ENCODE peak calls at places on chromosomes 16 and 17, in five cellular contexts. D, C, F, Q and L are unnamed samples.

GRCh38 chr17:40069751-40070643 is 7.2 kb downstream of the THRA start:
- DNase-seq in D (no peak), C (no peak), F (no peak), Q (no peak), L (no peak)

GRCh38 chr16:12798846-12799245 is 4.8 kb downstream of the CPPED1 start:
- DNase-seq in D (no peak), C (no peak), F (no peak), Q (no peak), L (no peak)

GRCh38 chr16:67000384-67001158 is 12.2 kb downstream of the CES4A start:
- DNase-seq in D (peak; percentile 44), C (peak; percentile 49), F (peak; percentile 76), Q (peak; percentile 63), L (no peak)

GRCh38 chr16:24396350-24397271 is 140.5 kb downstream of the CACNG3 start:
- DNase-seq in D (no peak), C (no peak), F (no peak), Q (no peak), L (no peak)

GRCh38 chr16:58127634-58128033 is 1.5 kb downstream of the CFAP20 start:
- DNase-seq in D (no peak), C (no peak), F (no peak), Q (no peak), L (no peak)

GRCh38 chr16:85607331-85607765 is 5.8 kb upstream of the GSE1 start:
- DNase-seq in D (no peak), C (no peak), F (no peak), Q (no peak), L (no peak)

GRCh38 chr16:54847207-54847606 is 83.5 kb upstream of the IRX5 start:
- DNase-seq in D (no peak), C (no peak), F (no peak), Q (no peak), L (no peak)

GRCh38 chr16:79519448-79519847 is 81.1 kb downstream of the MAF start:
- DNase-seq in D (no peak), C (no peak), F (no peak), Q (no peak), L (peak; percentile 57)

GRCh38 chr16:35752012-35752772 is 2292.8 kb downstream of the TP53TG3F start:
- DNase-seq in D (no peak), C (no peak), F (no peak), Q (no peak), L (no peak)

GRCh38 chr16:71250461-71251232 is 20.1 kb upstream of the HYDIN start:
- DNase-seq in D (no peak), C (no peak), F (no peak), Q (no peak), L (no peak)

GRCh38 chr17:47785538-47786123 is 36.0 kb downstream of the OSBPL7 start:
- DNase-seq in D (no peak), C (no peak), F (no peak), Q (no peak), L (no peak)

GRCh38 chr16:89505204-89506112 is 2.7 kb upstream of the SPG7 start:
- DNase-seq in D (peak; percentile 86), C (peak; percentile 86), F (peak; percentile 18), Q (peak; percentile 49), L (peak; percentile 98)

GRCh38 chr17:12574525-12574924 is 91.2 kb upstream of the MYOCD start:
- DNase-seq in D (no peak), C (no peak), F (no peak), Q (no peak), L (no peak)

GRCh38 chr16:87308826-87309225 is 8.4 kb downstream of the C16orf95 start:
- DNase-seq in D (no peak), C (no peak), F (no peak), Q (no peak), L (no peak)

GRCh38 chr17:37671813-37672544 is 28.7 kb upstream of the DDX52 start:
- DNase-seq in D (no peak), C (no peak), F (no peak), Q (no peak), L (no peak)

GRCh38 chr17:45218895-45219661 is 2.6 kb upstream of the FMNL1 start:
- DNase-seq in D (peak; percentile 75), C (peak; percentile 92), F (peak; percentile 58), Q (peak; percentile 86), L (peak; percentile 76)

GRCh38 chr16:58652741-58653140 is 23.1 kb upstream of the CNOT1 start:
- DNase-seq in D (no peak), C (no peak), F (no peak), Q (no peak), L (no peak)

GRCh38 chr17:57662644-57663308 is 82.3 kb downstream of the CCDC182 start:
- DNase-seq in D (peak; percentile 23), C (peak; percentile 26), F (peak; percentile 95), Q (peak; percentile 99), L (peak; percentile 60)

GRCh38 chr16:85232369-85233142 is 120.3 kb upstream of the CIBAR2 start:
- DNase-seq in D (no peak), C (no peak), F (no peak), Q (no peak), L (no peak)

GRCh38 chr17:39077252-39077651 is 74.2 kb downstream of the PLXDC1 start:
- DNase-seq in D (no peak), C (no peak), F (no peak), Q (no peak), L (no peak)

GRCh38 chr16:87538160-87538559 is 45.3 kb upstream of the ZCCHC14 start:
- DNase-seq in D (no peak), C (no peak), F (no peak), Q (no peak), L (no peak)

GRCh38 chr16:23435500-23435899 is 17.5 kb downstream of the COG7 start:
- DNase-seq in D (peak; percentile 50), C (peak; percentile 56), F (no peak), Q (peak; percentile 3), L (peak; percentile 60)

GRCh38 chr16:79769320-79770243 is 169.0 kb upstream of the MAF start:
- DNase-seq in D (no peak), C (no peak), F (no peak), Q (no peak), L (no peak)

GRCh38 chr17:46908352-46908751 is 14.6 kb upstream of the GOSR2 start:
- DNase-seq in D (no peak), C (no peak), F (no peak), Q (no peak), L (no peak)

GRCh38 chr17:39774043-39774442 is 36.3 kb downstream of the GRB7 start:
- DNase-seq in D (no peak), C (no peak), F (no peak), Q (no peak), L (no peak)

GRCh38 chr17:50274142-50274944 is at the start of gene TMEM92:
- DNase-seq in D (no peak), C (no peak), F (no peak), Q (no peak), L (no peak)

GRCh38 chr17:28317965-28318758 is 838 bp upstream of the TMEM97 start:
- DNase-seq in D (no peak), C (no peak), F (no peak), Q (no peak), L (no peak)

GRCh38 chr17:75722542-75723095 is 1.4 kb downstream of the ITGB4 start:
- DNase-seq in D (no peak), C (no peak), F (no peak), Q (no peak), L (no peak)

GRCh38 chr17:33073416-33073815 is 81.8 kb downstream of the SPACA3 start:
- DNase-seq in D (no peak), C (no peak), F (no peak), Q (no peak), L (no peak)

GRCh38 chr17:77733576-77734296 is 224.8 kb upstream of the TNRC6C start:
- DNase-seq in D (no peak), C (no peak), F (no peak), Q (no peak), L (no peak)

GRCh38 chr17:64741038-64741641 is 79.0 kb upstream of the SMURF2 start:
- DNase-seq in D (no peak), C (no peak), F (peak; percentile 23), Q (peak; percentile 51), L (no peak)

GRCh38 chr16:28274676-28275075 is 17.6 kb upstream of the SBK1 start:
- DNase-seq in D (no peak), C (no peak), F (no peak), Q (no peak), L (no peak)

GRCh38 chr17:81541123-81541522 is 11.0 kb downstream of the FAAP100 start:
- DNase-seq in D (no peak), C (no peak), F (no peak), Q (no peak), L (no peak)

GRCh38 chr16:4097826-4098240 is 18.4 kb downstream of the ADCY9 start:
- DNase-seq in D (no peak), C (no peak), F (no peak), Q (no peak), L (no peak)